ENCODE peak calls at places on chromosomes 1 and 21, in seven cellular contexts. One of them, this sample, is unnamed.

GRCh38 chr1:101588677-101589076 is 351.9 kb downstream of the S1PR1 start:
- DNase-seq in naive thymus-derived CD8-positive, alpha-beta T cell: no peak
- DNase-seq in mucosa of gallbladder: no peak
- DNase-seq in mammary epithelial cell: no peak
- DNase-seq in M059J: no peak
- DNase-seq in iris pigment epithelial cell: no peak
- DNase-seq in osteoblast: no peak
- DNase-seq in this sample: no peak

GRCh38 chr1:246152986-246153431 is 354.1 kb downstream of the SMYD3 start:
- DNase-seq in iris pigment epithelial cell: no peak
- DNase-seq in mucosa of gallbladder: no peak
- DNase-seq in mammary epithelial cell: no peak
- DNase-seq in naive thymus-derived CD8-positive, alpha-beta T cell: no peak
- DNase-seq in osteoblast: no peak
- DNase-seq in M059J: no peak
- DNase-seq in this sample: no peak

GRCh38 chr1:6180578-6181311 is 624 bp upstream of the CHD5 start:
- DNase-seq in mammary epithelial cell: no peak
- DNase-seq in iris pigment epithelial cell: no peak
- DNase-seq in mucosa of gallbladder: no peak
- DNase-seq in naive thymus-derived CD8-positive, alpha-beta T cell: no peak
- DNase-seq in M059J: no peak
- DNase-seq in osteoblast: no peak
- DNase-seq in this sample: no peak

GRCh38 chr21:35265170-35265877 is 216.2 kb upstream of the RUNX1 start:
- DNase-seq in osteoblast: no peak
- DNase-seq in naive thymus-derived CD8-positive, alpha-beta T cell: no peak
- DNase-seq in iris pigment epithelial cell: peak; percentile 78
- DNase-seq in M059J: peak; percentile 98
- DNase-seq in mucosa of gallbladder: no peak
- DNase-seq in mammary epithelial cell: peak; percentile 94
- DNase-seq in this sample: peak; percentile 78

GRCh38 chr1:205440476-205441317 is 15.1 kb downstream of the BLACAT1 start:
- DNase-seq in iris pigment epithelial cell: peak; percentile 72
- DNase-seq in mammary epithelial cell: peak; percentile 98
- DNase-seq in osteoblast: peak; percentile 84
- DNase-seq in M059J: peak; percentile 87
- DNase-seq in mucosa of gallbladder: peak; percentile 87
- DNase-seq in naive thymus-derived CD8-positive, alpha-beta T cell: peak; percentile 54
- DNase-seq in this sample: no peak

GRCh38 chr1:158496379-158496778 is 24.4 kb downstream of the OR10R2 start:
- DNase-seq in osteoblast: no peak
- DNase-seq in M059J: peak; percentile 5
- DNase-seq in mucosa of gallbladder: no peak
- DNase-seq in naive thymus-derived CD8-positive, alpha-beta T cell: no peak
- DNase-seq in iris pigment epithelial cell: peak; percentile 2
- DNase-seq in mammary epithelial cell: peak; percentile 2
- DNase-seq in this sample: no peak

GRCh38 chr1:182698977-182699672 is 14.7 kb upstream of the RGS8 start:
- DNase-seq in osteoblast: no peak
- DNase-seq in iris pigment epithelial cell: no peak
- DNase-seq in mucosa of gallbladder: no peak
- DNase-seq in naive thymus-derived CD8-positive, alpha-beta T cell: no peak
- DNase-seq in M059J: no peak
- DNase-seq in mammary epithelial cell: no peak
- DNase-seq in this sample: peak; percentile 22

GRCh38 chr1:50493710-50494109 is 70.5 kb upstream of the DMRTA2 start:
- DNase-seq in mammary epithelial cell: no peak
- DNase-seq in mucosa of gallbladder: no peak
- DNase-seq in iris pigment epithelial cell: no peak
- DNase-seq in naive thymus-derived CD8-positive, alpha-beta T cell: no peak
- DNase-seq in osteoblast: no peak
- DNase-seq in M059J: no peak
- DNase-seq in this sample: no peak

GRCh38 chr1:109770331-109771095 is 6.8 kb upstream of the EPS8L3 start:
- DNase-seq in mammary epithelial cell: no peak
- DNase-seq in iris pigment epithelial cell: no peak
- DNase-seq in M059J: no peak
- DNase-seq in naive thymus-derived CD8-positive, alpha-beta T cell: no peak
- DNase-seq in osteoblast: peak; percentile 21
- DNase-seq in mucosa of gallbladder: peak; percentile 60
- DNase-seq in this sample: no peak

GRCh38 chr1:113805639-113806038 is 6.6 kb downstream of the RSBN1 start:
- DNase-seq in iris pigment epithelial cell: no peak
- DNase-seq in mucosa of gallbladder: no peak
- DNase-seq in naive thymus-derived CD8-positive, alpha-beta T cell: no peak
- DNase-seq in osteoblast: no peak
- DNase-seq in mammary epithelial cell: no peak
- DNase-seq in M059J: no peak
- DNase-seq in this sample: no peak

GRCh38 chr1:114118351-114118990 is 35.2 kb downstream of the SYT6 start:
- DNase-seq in M059J: no peak
- DNase-seq in osteoblast: no peak
- DNase-seq in naive thymus-derived CD8-positive, alpha-beta T cell: no peak
- DNase-seq in mucosa of gallbladder: no peak
- DNase-seq in iris pigment epithelial cell: no peak
- DNase-seq in mammary epithelial cell: no peak
- DNase-seq in this sample: no peak

GRCh38 chr1:51642739-51643142 is 25.8 kb downstream of the OSBPL9 start:
- DNase-seq in iris pigment epithelial cell: peak; percentile 95
- DNase-seq in mucosa of gallbladder: peak; percentile 38
- DNase-seq in osteoblast: peak; percentile 92
- DNase-seq in naive thymus-derived CD8-positive, alpha-beta T cell: no peak
- DNase-seq in mammary epithelial cell: no peak
- DNase-seq in M059J: peak; percentile 92
- DNase-seq in this sample: peak; percentile 90

GRCh38 chr1:19377812-19378718 is 65.9 kb downstream of the SLC66A1 start:
- DNase-seq in mucosa of gallbladder: peak; percentile 53
- DNase-seq in mammary epithelial cell: no peak
- DNase-seq in M059J: no peak
- DNase-seq in naive thymus-derived CD8-positive, alpha-beta T cell: no peak
- DNase-seq in iris pigment epithelial cell: peak; percentile 58
- DNase-seq in osteoblast: no peak
- DNase-seq in this sample: no peak

GRCh38 chr21:43657355-43658093 is 1.8 kb downstream of the HSF2BP start:
- DNase-seq in osteoblast: no peak
- DNase-seq in iris pigment epithelial cell: no peak
- DNase-seq in mucosa of gallbladder: no peak
- DNase-seq in mammary epithelial cell: no peak
- DNase-seq in naive thymus-derived CD8-positive, alpha-beta T cell: no peak
- DNase-seq in M059J: no peak
- DNase-seq in this sample: no peak

GRCh38 chr1:202890392-202890791 is 1.4 kb upstream of the RABIF start:
- DNase-seq in mucosa of gallbladder: no peak
- DNase-seq in iris pigment epithelial cell: no peak
- DNase-seq in M059J: no peak
- DNase-seq in naive thymus-derived CD8-positive, alpha-beta T cell: no peak
- DNase-seq in mammary epithelial cell: no peak
- DNase-seq in osteoblast: no peak
- DNase-seq in this sample: peak; percentile 31

GRCh38 chr1:221557024-221557423 is 184.9 kb downstream of the DUSP10 start:
- DNase-seq in mammary epithelial cell: peak; percentile 8
- DNase-seq in osteoblast: peak; percentile 25
- DNase-seq in mucosa of gallbladder: no peak
- DNase-seq in iris pigment epithelial cell: no peak
- DNase-seq in naive thymus-derived CD8-positive, alpha-beta T cell: no peak
- DNase-seq in M059J: no peak
- DNase-seq in this sample: peak; percentile 16

GRCh38 chr1:206079130-206079529 is 26.2 kb downstream of the RHEX start:
- DNase-seq in osteoblast: no peak
- DNase-seq in mammary epithelial cell: no peak
- DNase-seq in iris pigment epithelial cell: no peak
- DNase-seq in naive thymus-derived CD8-positive, alpha-beta T cell: no peak
- DNase-seq in M059J: no peak
- DNase-seq in mucosa of gallbladder: no peak
- DNase-seq in this sample: no peak